ENCODE peak calls at places on chromosomes 7 and 10, in eight cellular contexts. U is thoracic aorta; Z is HCT116; T is CD8-positive, alpha-beta T cell; C is fibroblast of lung; Q is tibial artery; F is A673; K is kidney. H is an unnamed sample. For H3K36me3 and H3K4me1, the result is how much of the 10 kb centered on the place peaks cover.

GRCh38 chr7:6221340-6222319 is 50.8 kb downstream of the CYTH3 start:
- DNase-seq in U (no peak), Z (no peak), T (peak), C (no peak), Q (no peak), F (no peak), K (no peak), H (no peak)

GRCh38 chr7:90347759-90348158 is 1.2 kb downstream of the GTPBP10 start:
- DNase-seq in U (no peak), Z (no peak), T (no peak), C (no peak), Q (no peak), F (no peak), K (no peak), H (no peak)

GRCh38 chr10:128180843-128181242 is 54.6 kb upstream of the MKI67 start:
- DNase-seq in U (no peak), Z (no peak), T (peak), C (no peak), Q (no peak), F (no peak), K (no peak), H (no peak)

GRCh38 chr7:138527746-138528223 is 67.7 kb downstream of the TRIM24 start:
- DNase-seq in U (no peak), Z (peak), T (no peak), C (peak), Q (no peak), F (peak), K (no peak), H (no peak)

GRCh38 chr10:96073722-96074121 is 30.3 kb downstream of the CCNJ start:
- DNase-seq in U (no peak), Z (peak), T (no peak), C (peak), Q (no peak), F (no peak), K (no peak), H (no peak)

GRCh38 chr7:94888542-94888941 is 18.9 kb upstream of the PPP1R9A start:
- DNase-seq in U (no peak), Z (peak), T (no peak), C (peak), Q (no peak), F (peak), K (no peak), H (no peak)

GRCh38 chr7:55172161-55172560 is 153.3 kb downstream of the EGFR start:
- DNase-seq in U (no peak), Z (no peak), T (no peak), C (no peak), Q (no peak), F (no peak), K (no peak), H (no peak)

GRCh38 chr10:123833170-123833850 is 58.3 kb downstream of the CPXM2 start:
- DNase-seq in U (no peak), Z (no peak), T (no peak), C (no peak), Q (no peak), F (no peak), K (no peak), H (no peak)

GRCh38 chr7:22443370-22444180 is 56.4 kb downstream of the STEAP1B start:
- DNase-seq in U (no peak), Z (no peak), T (no peak), C (peak), Q (no peak), F (no peak), K (no peak), H (no peak)

GRCh38 chr10:100229819-100230422 is 525 bp upstream of the CHUK start:
- DNase-seq in U (no peak), Z (no peak), T (no peak), C (no peak), Q (no peak), F (no peak), K (no peak), H (no peak)

GRCh38 chr10:30842185-30842584 is 189.5 kb downstream of the ZNF438 start:
- DNase-seq in U (no peak), Z (no peak), T (no peak), C (no peak), Q (no peak), F (no peak), K (no peak), H (no peak)

GRCh38 chr10:110279062-110279986 is 25.4 kb downstream of the SMNDC1 start:
- DNase-seq in U (peak), Z (peak), T (peak), C (peak), Q (no peak), F (peak), K (no peak), H (peak)

GRCh38 chr10:132873395-132873794 is 69.0 kb downstream of the CFAP46 start:
- DNase-seq in U (no peak), Z (no peak), T (no peak), C (no peak), Q (peak), F (no peak), K (peak), H (peak)

GRCh38 chr7:5203138-5203537 is 13.1 kb downstream of the WIPI2 start:
- DNase-seq in U (no peak), Z (no peak), T (no peak), C (no peak), Q (no peak), F (no peak), K (no peak), H (no peak)
- H3K36me3 ChIP-seq in U (under half), Z (under half), T (under half), C (under half), Q (under half), F (under half), K (under half), H (under half)

GRCh38 chr10:61063911-61064310 is 119.9 kb upstream of the RHOBTB1 start:
- DNase-seq in U (no peak), Z (no peak), T (no peak), C (no peak), Q (no peak), F (no peak), K (no peak), H (no peak)

GRCh38 chr10:61065010-61065409 is 121.0 kb upstream of the RHOBTB1 start:
- DNase-seq in U (no peak), Z (no peak), T (no peak), C (no peak), Q (no peak), F (no peak), K (no peak), H (no peak)

GRCh38 chr10:61063035-61063434 is 119.0 kb upstream of the RHOBTB1 start:
- DNase-seq in U (no peak), Z (no peak), T (no peak), C (peak), Q (no peak), F (no peak), K (no peak), H (no peak)

GRCh38 chr10:61064356-61064755 is 120.4 kb upstream of the RHOBTB1 start:
- DNase-seq in U (no peak), Z (no peak), T (no peak), C (no peak), Q (no peak), F (no peak), K (no peak), H (no peak)

GRCh38 chr10:61059636-61060035 is 115.7 kb upstream of the RHOBTB1 start:
- DNase-seq in U (no peak), Z (no peak), T (no peak), C (no peak), Q (no peak), F (no peak), K (no peak), H (no peak)
- H3K4me3 ChIP-seq in U (no peak), Z (no peak), T (no peak), C (no peak), Q (no peak), F (no peak), K (no peak), H (no peak)

DNA sequence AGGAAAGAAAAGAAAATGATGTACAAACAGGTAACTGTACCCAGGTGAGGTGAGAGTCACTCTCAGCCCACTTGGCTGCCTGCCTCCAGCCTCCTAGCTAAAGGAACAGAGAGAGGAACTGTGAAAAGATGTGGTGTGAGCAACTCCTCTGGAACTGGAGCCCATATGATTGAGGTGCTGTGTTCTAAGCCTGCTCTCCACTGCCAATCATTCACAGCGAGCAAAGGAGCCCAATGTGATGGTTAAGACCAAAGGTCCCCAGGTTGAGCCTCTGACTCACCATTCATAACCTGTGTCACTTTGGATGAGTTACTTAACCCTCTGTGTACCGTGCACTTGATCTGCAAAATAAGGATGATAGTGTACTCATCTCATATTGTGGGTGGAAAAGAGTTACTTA is 868.1 kb upstream of the AUTS2 start:
- DNase-seq in U (no peak), Z (no peak), T (no peak), C (no peak), Q (no peak), F (no peak), K (no peak), H (no peak)
- H3K4me1 ChIP-seq in U (under half), Z (under half), T (under half), C (under half), Q (under half), F (under half), K (under half), H (under half)

GRCh38 chr10:77804371-77804770 is 122.2 kb downstream of the DLG5 start:
- DNase-seq in U (no peak), Z (no peak), T (no peak), C (no peak), Q (no peak), F (no peak), K (no peak), H (no peak)
- H3K36me3 ChIP-seq in U (under half), Z (under half), T (under half), C (under half), Q (half or more), F (under half), K (under half), H (half or more)

DNA sequence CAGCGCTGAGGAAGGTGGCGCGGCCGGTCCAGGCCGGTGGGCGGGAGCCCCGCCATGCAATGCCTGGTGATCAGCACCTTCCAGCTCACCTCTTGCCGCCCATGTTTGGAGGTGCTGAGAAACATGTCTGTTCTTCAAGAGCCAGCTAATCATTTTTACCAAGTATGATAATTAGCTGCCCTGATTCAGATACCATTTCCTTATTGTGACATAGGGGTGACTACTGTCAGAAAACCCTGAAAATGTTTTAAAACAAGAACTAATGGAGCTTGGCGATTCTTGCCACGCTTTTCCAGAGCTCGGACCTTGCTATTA is 33.5 kb upstream of the SFTPD start:
- DNase-seq in U (no peak), Z (no peak), T (no peak), C (no peak), Q (no peak), F (no peak), K (no peak), H (no peak)
- H3K4me3 ChIP-seq in U (peak), Z (no peak), T (no peak), C (peak), Q (peak), F (peak), K (peak), H (peak)

GRCh38 chr7:362416-363096 is 72.6 kb downstream of the FOXL3 start:
- DNase-seq in U (no peak), Z (no peak), T (peak), C (peak), Q (no peak), F (peak), K (peak), H (no peak)

GRCh38 chr7:364536-364935 is 74.6 kb downstream of the FOXL3 start:
- DNase-seq in U (no peak), Z (no peak), T (no peak), C (no peak), Q (no peak), F (no peak), K (peak), H (no peak)

GRCh38 chr7:361680-362415 is 71.9 kb downstream of the FOXL3 start:
- DNase-seq in U (no peak), Z (no peak), T (no peak), C (no peak), Q (no peak), F (no peak), K (peak), H (no peak)

GRCh38 chr7:365593-365992 is 75.6 kb downstream of the FOXL3 start:
- DNase-seq in U (no peak), Z (no peak), T (no peak), C (no peak), Q (no peak), F (no peak), K (peak), H (no peak)

DNA sequence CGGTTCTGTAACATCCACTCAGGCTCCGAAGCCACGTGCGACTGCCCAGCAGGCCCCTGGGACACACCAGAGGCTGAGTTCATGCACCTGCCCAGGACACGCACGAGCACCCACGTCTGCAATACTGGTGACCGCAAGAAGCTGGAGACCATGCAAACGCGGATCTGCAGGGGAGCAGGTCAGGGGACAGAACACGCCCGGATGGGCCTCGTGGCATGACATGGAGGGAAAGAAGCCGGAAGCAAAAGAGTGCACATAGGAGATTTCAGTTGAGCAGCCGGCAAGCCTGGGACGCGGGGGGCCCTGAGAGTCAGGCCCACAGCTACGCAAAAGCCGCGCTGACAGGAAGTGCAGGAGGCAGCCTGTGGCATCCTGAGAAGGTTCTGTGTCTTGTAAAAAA is 73.7 kb downstream of the FOXL3 start:
- DNase-seq in U (no peak), Z (no peak), T (peak), C (no peak), Q (no peak), F (no peak), K (peak), H (no peak)
- H3K4me1 ChIP-seq in U (under half), Z (under half), T (half or more), C (under half), Q (under half), F (under half), K (under half), H (under half)

GRCh38 chr7:48813472-48813871 is 110.9 kb upstream of the CDC14C start:
- DNase-seq in U (no peak), Z (no peak), T (no peak), C (no peak), Q (no peak), F (no peak), K (no peak), H (no peak)

GRCh38 chr7:48806731-48807130 is 117.6 kb upstream of the CDC14C start:
- DNase-seq in U (no peak), Z (no peak), T (no peak), C (no peak), Q (no peak), F (no peak), K (no peak), H (no peak)

GRCh38 chr7:48811071-48811470 is 113.3 kb upstream of the CDC14C start:
- DNase-seq in U (no peak), Z (no peak), T (no peak), C (no peak), Q (no peak), F (no peak), K (no peak), H (no peak)
- H3K36me3 ChIP-seq in U (under half), Z (under half), T (under half), C (under half), Q (under half), F (under half), K (under half), H (under half)

H was measured in SJSA1.